ENCODE peak calls at places on chromosome 13, in five cellular contexts. E, O, L, G and C are unnamed samples.

GRCh38 chr13:78341032-78341431 is 262.3 kb downstream of the POU4F1 start:
- DNase-seq in E (no peak), O (no peak), L (no peak), G (no peak), C (no peak)

GRCh38 chr13:66926200-66926850 is 303.8 kb downstream of the PCDH9 start:
- DNase-seq in E (no peak), O (peak), L (no peak), G (no peak), C (no peak)

GRCh38 chr13:110815471-110816204 is 99.2 kb downstream of the ANKRD10 start:
- DNase-seq in E (peak), O (peak), L (no peak), G (no peak), C (no peak)

GRCh38 chr13:59261928-59262488 is 901.7 kb downstream of the DIAPH3 start:
- DNase-seq in E (no peak), O (peak), L (peak), G (no peak), C (no peak)

GRCh38 chr13:27556109-27556508 is 64.2 kb downstream of the LNX2 start:
- DNase-seq in E (no peak), O (no peak), L (peak), G (no peak), C (peak)

GRCh38 chr13:98557934-98558630 is 18.8 kb downstream of the STK24 start:
- DNase-seq in E (no peak), O (no peak), L (peak), G (no peak), C (peak)

GRCh38 chr13:38399540-38399939 is 49.9 kb downstream of the UFM1 start:
- DNase-seq in E (no peak), O (no peak), L (peak), G (no peak), C (peak)

GRCh38 chr13:40060318-40061007 is 405.0 kb downstream of the COG6 start:
- DNase-seq in E (peak), O (peak), L (peak), G (peak), C (peak)

GRCh38 chr13:110592670-110593069 is 22.7 kb upstream of the NAXD start:
- DNase-seq in E (no peak), O (no peak), L (peak), G (no peak), C (peak)

GRCh38 chr13:105346141-105346766 is 1189.2 kb downstream of the EFNB2 start:
- DNase-seq in E (no peak), O (no peak), L (peak), G (no peak), C (no peak)

GRCh38 chr13:103289661-103290060 is 223.4 kb upstream of the SLC10A2 start:
- DNase-seq in E (no peak), O (no peak), L (peak), G (no peak), C (no peak)